ENCODE peak calls at places on chromosomes 13 and 19, in four cellular contexts. K is IMR-90, W is H1, O is H9. J is an unnamed sample.
A peak's percentile ranks its signal among the peaks of the same experiment; 100 is the strongest.

GRCh38 chr13:45575146-45575829 is 40.3 kb downstream of the ERICH6B start:
- DNase-seq in K (no peak), W (no peak), O (no peak), J (no peak)

GRCh38 chr13:100537951-100538462 is 50.6 kb downstream of the GGACT start:
- DNase-seq in K (no peak), W (no peak), O (no peak), J (no peak)

GRCh38 chr19:15702590-15702930 is 25.3 kb upstream of the OR10H2 start:
- DNase-seq in K (no peak), W (no peak), O (no peak), J (no peak)

GRCh38 chr19:44401108-44401786 is at the start of gene ZNF285:
- DNase-seq in K (peak; percentile 95), W (peak; percentile 95), O (peak; percentile 97), J (peak; percentile 90)

GRCh38 chr13:30037766-30038165 is 187.3 kb upstream of the UBL3 start:
- DNase-seq in K (peak; percentile 59), W (no peak), O (no peak), J (no peak)

GRCh38 chr13:97076898-97077297 is 82.6 kb upstream of the OXGR1 start:
- DNase-seq in K (no peak), W (no peak), O (no peak), J (no peak)

GRCh38 chr13:44267966-44268365 is 105.7 kb upstream of the SERP2 start:
- DNase-seq in K (peak; percentile 80), W (no peak), O (no peak), J (no peak)

GRCh38 chr19:49422407-49423277 is 599 bp downstream of the PTH2 start:
- DNase-seq in K (peak; percentile 17), W (peak; percentile 93), O (peak; percentile 88), J (peak; percentile 79)

GRCh38 chr19:7897289-7897688 is 6.4 kb upstream of the MAP2K7 start:
- DNase-seq in K (no peak), W (no peak), O (no peak), J (no peak)

GRCh38 chr19:10256970-10257615 is 5.1 kb downstream of the MRPL4 start:
- DNase-seq in K (no peak), W (no peak), O (no peak), J (no peak)

GRCh38 chr13:48858122-48858521 is 117.6 kb upstream of the FNDC3A start:
- DNase-seq in K (no peak), W (no peak), O (no peak), J (no peak)

GRCh38 chr13:42832341-42833153 is 51.2 kb downstream of the FAM216B start:
- DNase-seq in K (peak; percentile 94), W (no peak), O (no peak), J (no peak)

GRCh38 chr19:3979289-3979673 is 6.0 kb downstream of the EEF2 start:
- DNase-seq in K (no peak), W (peak; percentile 49), O (peak; percentile 41), J (no peak)

GRCh38 chr19:35644987-35645679 is 3.0 kb upstream of the COX6B1 start:
- DNase-seq in K (peak; percentile 16), W (peak; percentile 98), O (peak; percentile 93), J (peak; percentile 86)

GRCh38 chr13:87999791-88000190 is 328.6 kb downstream of the SLITRK5 start:
- DNase-seq in K (no peak), W (no peak), O (no peak), J (no peak)

GRCh38 chr13:66933994-66934393 is 296.1 kb downstream of the PCDH9 start:
- DNase-seq in K (peak; percentile 90), W (no peak), O (no peak), J (no peak)

GRCh38 chr19:44260695-44261446 is 1.2 kb downstream of the ZNF233 start:
- DNase-seq in K (no peak), W (no peak), O (no peak), J (no peak)

GRCh38 chr13:51605698-51606097 is 21.4 kb downstream of the WDFY2 start:
- DNase-seq in K (no peak), W (no peak), O (no peak), J (no peak)

GRCh38 chr19:3821857-3822364 is 35.7 kb upstream of the MATK start:
- DNase-seq in K (peak; percentile 10), W (peak; percentile 99), O (peak; percentile 89), J (peak; percentile 67)

GRCh38 chr19:13764101-13764807 is at the start of gene MRI1:
- DNase-seq in K (peak; percentile 60), W (peak; percentile 72), O (peak; percentile 48), J (peak; percentile 50)

GRCh38 chr13:98476106-98476505 is 100.8 kb downstream of the STK24 start:
- DNase-seq in K (no peak), W (no peak), O (peak; percentile 87), J (no peak)

GRCh38 chr19:38162094-38162493 is 61.9 kb downstream of the DPF1 start:
- DNase-seq in K (no peak), W (no peak), O (no peak), J (no peak)

GRCh38 chr19:13981467-13981866 is 24.7 kb downstream of the RFX1 start:
- DNase-seq in K (no peak), W (no peak), O (no peak), J (no peak)

GRCh38 chr19:41407271-41407670 is 9.7 kb downstream of the BCKDHA start:
- DNase-seq in K (no peak), W (no peak), O (peak; percentile 67), J (no peak)

GRCh38 chr13:36352350-36352749 is 6.2 kb upstream of the SPART start:
- DNase-seq in K (peak; percentile 33), W (no peak), O (no peak), J (no peak)

GRCh38 chr19:49165111-49165750 is 7.6 kb downstream of the TRPM4 start:
- DNase-seq in K (no peak), W (no peak), O (no peak), J (no peak)

GRCh38 chr19:403221-404036 is 5.5 kb downstream of the C2CD4C start:
- DNase-seq in K (no peak), W (peak; percentile 45), O (peak; percentile 28), J (no peak)

GRCh38 chr19:10193666-10194499 is 870 bp downstream of the DNMT1 start:
- DNase-seq in K (peak; percentile 76), W (peak; percentile 80), O (peak; percentile 48), J (peak; percentile 3)

GRCh38 chr19:916645-917322 is 349 bp upstream of the KISS1R start:
- DNase-seq in K (no peak), W (peak; percentile 79), O (peak; percentile 61), J (no peak)

GRCh38 chr13:42592915-42593718 is 19.2 kb downstream of the TNFSF11 start:
- DNase-seq in K (no peak), W (no peak), O (no peak), J (no peak)

GRCh38 chr13:30159446-30159839 is 147.9 kb downstream of the KATNAL1 start:
- DNase-seq in K (peak; percentile 94), W (no peak), O (no peak), J (no peak)

GRCh38 chr13:99176309-99177276 is 24.1 kb upstream of the UBAC2 start:
- DNase-seq in K (peak; percentile 43), W (peak; percentile 94), O (peak; percentile 87), J (peak; percentile 59)

GRCh38 chr13:102294407-102295018 is 107.3 kb downstream of the FGF14 start:
- DNase-seq in K (no peak), W (no peak), O (no peak), J (no peak)

GRCh38 chr13:35518337-35518736 is 41.8 kb upstream of the MAB21L1 start:
- DNase-seq in K (no peak), W (no peak), O (no peak), J (no peak)

GRCh38 chr19:32901504-32902161 is 32.1 kb upstream of the SLC7A9 start:
- DNase-seq in K (no peak), W (no peak), O (no peak), J (no peak)

GRCh38 chr19:3469638-3470499 is 10.5 kb downstream of the SMIM24 start:
- DNase-seq in K (no peak), W (no peak), O (no peak), J (no peak)

DNA sequence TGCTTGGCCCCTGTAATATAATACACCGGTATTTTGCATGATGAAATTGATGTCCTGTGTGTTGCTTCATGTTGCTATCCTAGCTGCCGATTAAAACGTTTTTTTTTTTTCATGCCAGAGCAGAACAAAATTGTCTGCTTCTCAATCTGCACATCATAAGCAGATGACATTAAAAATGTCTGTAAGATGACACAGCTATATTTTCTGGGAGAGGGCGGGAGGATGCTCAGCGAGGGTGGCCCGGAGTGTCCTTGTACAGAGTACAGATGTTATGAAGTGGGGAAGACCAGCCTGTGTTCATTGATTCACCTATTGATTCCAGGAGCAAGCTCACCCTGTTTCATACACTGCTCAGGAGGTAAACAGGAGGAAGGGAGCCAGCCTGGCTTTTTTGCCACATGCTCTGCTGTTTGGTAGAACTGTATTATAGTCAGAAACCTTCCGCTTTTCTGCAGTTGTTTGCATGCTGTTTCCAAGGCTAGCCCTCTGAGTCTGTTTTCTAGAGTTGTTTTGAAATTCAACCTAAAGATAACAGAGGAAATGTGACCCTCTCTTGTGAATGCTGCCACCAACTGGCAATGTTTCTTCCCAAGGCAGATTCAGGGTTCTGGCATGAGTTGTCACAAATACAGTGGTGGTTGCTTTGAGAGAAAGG is 4.7 kb upstream of the IRS2 start:
- DNase-seq in K (peak; percentile 41), W (no peak), O (peak; percentile 40), J (no peak)
- H3K4me2 ChIP-seq in K (peak overlapping the region; percentile 10), W (peak overlapping the region; percentile 30), O (peak overlapping the region; percentile 8), J (no peak overlapping the region)

GRCh38 chr13:59461411-59461810 is 702.3 kb downstream of the DIAPH3 start:
- DNase-seq in K (no peak), W (no peak), O (no peak), J (no peak)
- H2AFZ ChIP-seq in K (no peak overlapping the region), W (no peak overlapping the region), O (no peak overlapping the region), J (no peak overlapping the region)

DNA sequence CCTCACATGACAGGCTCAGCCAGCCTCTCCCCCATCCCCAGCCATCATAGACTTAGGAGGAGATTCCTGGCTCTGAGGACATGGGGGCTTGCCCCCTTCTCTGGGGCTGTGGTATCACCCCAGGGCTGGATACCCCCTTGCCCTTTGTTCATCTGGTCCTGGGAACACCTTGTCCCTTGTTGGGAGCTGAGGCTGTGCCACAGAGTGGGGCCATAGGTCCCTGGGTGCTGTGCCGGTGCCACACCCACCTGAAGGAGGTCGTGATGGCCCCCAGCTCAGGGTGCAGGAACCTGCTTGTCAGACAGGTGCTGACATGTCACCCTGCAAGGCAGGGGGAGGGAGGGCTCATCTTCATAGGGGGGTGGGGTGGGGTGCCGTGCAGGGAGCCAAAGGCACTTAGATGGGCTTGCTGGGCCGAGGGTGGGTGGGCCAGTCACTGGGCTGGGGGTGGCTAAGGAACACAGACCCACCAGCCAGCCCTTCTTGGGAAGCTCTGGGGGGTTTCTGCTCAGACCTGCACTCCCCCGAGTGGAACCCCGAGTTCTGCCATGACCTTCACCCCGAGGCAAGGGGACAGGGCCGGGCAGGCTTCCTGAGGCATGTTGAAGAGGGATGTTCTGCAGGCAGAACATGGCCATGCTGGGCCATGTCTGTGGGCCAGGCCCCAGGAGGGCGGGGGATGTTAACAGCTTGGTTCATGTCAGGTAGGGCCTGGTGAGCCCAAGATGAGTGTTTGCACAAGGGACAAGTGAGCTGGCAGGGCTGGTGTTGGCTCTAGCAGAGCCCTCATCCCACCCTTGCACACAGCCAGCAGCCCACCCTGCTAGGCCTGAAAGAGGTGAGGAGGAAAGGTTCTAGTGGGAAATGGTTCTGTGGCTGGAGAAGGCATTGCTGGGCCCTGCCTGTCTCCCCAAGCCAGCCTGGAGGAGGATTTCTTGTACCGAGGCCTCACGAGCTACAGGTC is 28.0 kb downstream of the TSSK6 start:
- DNase-seq in K (no peak), W (no peak), O (no peak), J (no peak)
- H3K23ac ChIP-seq in K (no peak overlapping the region), W (no peak overlapping the region), O (no peak overlapping the region), J (peak overlapping the region; percentile 43)

DNA sequence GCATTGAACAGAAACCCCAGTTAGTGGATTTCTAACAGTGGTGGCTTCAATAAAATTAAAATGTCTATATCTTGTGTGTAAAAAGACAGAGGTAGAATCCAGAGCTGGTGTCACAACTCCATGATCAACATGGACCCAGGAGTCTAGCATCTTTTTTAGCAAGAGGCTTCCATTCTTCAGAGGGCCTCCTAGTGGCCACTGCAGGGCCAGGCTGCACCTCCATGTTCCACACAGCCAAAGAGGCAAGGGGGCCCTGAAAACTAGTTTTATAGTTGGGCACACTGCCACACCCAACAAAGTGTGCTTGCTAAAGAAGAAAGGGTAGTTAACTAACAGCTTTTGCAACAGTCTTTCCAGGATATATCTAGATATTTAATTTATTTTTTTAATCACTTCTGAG is 12.9 kb downstream of the N4BP2L1 start:
- DNase-seq in K (no peak), W (no peak), O (peak; percentile 65), J (no peak)
- H3K4me2 ChIP-seq in K (no peak overlapping the region), W (no peak overlapping the region), O (no peak overlapping the region), J (no peak overlapping the region)

J was measured in neuronal stem cell.